ENCODE peak calls at places on chromosome 20, in six cellular contexts. D, N, R, Q, V and P are unnamed samples.

GRCh38 chr20:3146732-3147341 is 12.8 kb downstream of the FASTKD5 start:
- DNase-seq in D (no peak), N (no peak), R (no peak), Q (no peak), V (no peak), P (no peak)

GRCh38 chr20:51586005-51586440 is 43.5 kb upstream of the NFATC2 start:
- DNase-seq in D (no peak), N (no peak), R (no peak), Q (no peak), V (peak), P (no peak)

GRCh38 chr20:7540923-7541322 is 399.3 kb downstream of the HAO1 start:
- DNase-seq in D (no peak), N (no peak), R (no peak), Q (no peak), V (no peak), P (no peak)

GRCh38 chr20:33065785-33066184 is 12.1 kb downstream of the BPIFB3 start:
- DNase-seq in D (no peak), N (no peak), R (no peak), Q (no peak), V (no peak), P (no peak)

GRCh38 chr20:38940644-38941043 is 14.4 kb downstream of the FAM83D start:
- DNase-seq in D (no peak), N (no peak), R (no peak), Q (no peak), V (no peak), P (no peak)

GRCh38 chr20:58651548-58651822 is 402 bp downstream of the STX16 start:
- DNase-seq in D (no peak), N (no peak), R (no peak), Q (no peak), V (no peak), P (no peak)

GRCh38 chr20:57102160-57102559 is 164.3 kb downstream of the BMP7 start:
- DNase-seq in D (no peak), N (peak), R (no peak), Q (no peak), V (no peak), P (no peak)

GRCh38 chr20:46408281-46408731 is 1.9 kb upstream of the ELMO2 start:
- DNase-seq in D (no peak), N (no peak), R (no peak), Q (no peak), V (no peak), P (no peak)

GRCh38 chr20:46683068-46683477 is 6.2 kb downstream of the TP53RK start:
- DNase-seq in D (no peak), N (no peak), R (no peak), Q (no peak), V (no peak), P (no peak)

GRCh38 chr20:50913976-50914375 is 17.3 kb downstream of the ADNP start:
- DNase-seq in D (no peak), N (no peak), R (peak), Q (no peak), V (peak), P (no peak)

GRCh38 chr20:49794336-49795124 is 18.1 kb upstream of the SLC9A8 start:
- DNase-seq in D (peak), N (peak), R (no peak), Q (no peak), V (no peak), P (no peak)

GRCh38 chr20:45306431-45306982 is at the start of gene RBPJL:
- DNase-seq in D (no peak), N (no peak), R (no peak), Q (peak), V (no peak), P (no peak)

GRCh38 chr20:23086056-23086551 is at the start of gene CD93:
- DNase-seq in D (no peak), N (peak), R (no peak), Q (no peak), V (no peak), P (no peak)